ENCODE peak calls at places on chromosomes 12 and 14, in nine cellular contexts. One of them, this sample, is unnamed.

GRCh38 chr12:79655036-79655435 is 35.7 kb downstream of the PAWR start:
- DNase-seq in neuronal stem cell: no peak
- DNase-seq in retina: no peak
- DNase-seq in foreskin fibroblast: no peak
- DNase-seq in KG1: no peak
- DNase-seq in H1: no peak
- DNase-seq in stimulated activated CD4-positive, alpha-beta T cell treated with anti-CD3 and anti-CD28 coated beads, Interleukin-1b, Interleukin-23, amount 100 ng/mL, for 1 hour: no peak
- DNase-seq in activated CD4-positive, alpha-beta T cell treated with anti-CD3 and anti-CD28 coated beads, Interleukin-2, amount 50 U/mL, for 1 hour: no peak
- DNase-seq in hypothalamus: no peak
- DNase-seq in this sample: no peak

GRCh38 chr14:76193696-76194095 is 42.0 kb downstream of the GPATCH2L start:
- DNase-seq in neuronal stem cell: no peak
- DNase-seq in retina: no peak
- DNase-seq in foreskin fibroblast: no peak
- DNase-seq in KG1: no peak
- DNase-seq in H1: no peak
- DNase-seq in stimulated activated CD4-positive, alpha-beta T cell treated with anti-CD3 and anti-CD28 coated beads, Interleukin-1b, Interleukin-23, amount 100 ng/mL, for 1 hour: no peak
- DNase-seq in activated CD4-positive, alpha-beta T cell treated with anti-CD3 and anti-CD28 coated beads, Interleukin-2, amount 50 U/mL, for 1 hour: no peak
- DNase-seq in hypothalamus: no peak
- DNase-seq in this sample: no peak

GRCh38 chr12:27843714-27844245 is 63.7 kb upstream of the MANSC4 start:
- DNase-seq in neuronal stem cell: no peak
- DNase-seq in retina: peak
- DNase-seq in foreskin fibroblast: no peak
- DNase-seq in KG1: no peak
- DNase-seq in H1: no peak
- DNase-seq in stimulated activated CD4-positive, alpha-beta T cell treated with anti-CD3 and anti-CD28 coated beads, Interleukin-1b, Interleukin-23, amount 100 ng/mL, for 1 hour: no peak
- DNase-seq in activated CD4-positive, alpha-beta T cell treated with anti-CD3 and anti-CD28 coated beads, Interleukin-2, amount 50 U/mL, for 1 hour: no peak
- DNase-seq in hypothalamus: no peak
- DNase-seq in this sample: no peak

GRCh38 chr12:93050026-93050747 is 121.1 kb upstream of the EEA1 start:
- DNase-seq in neuronal stem cell: no peak
- DNase-seq in retina: peak
- DNase-seq in foreskin fibroblast: peak
- DNase-seq in KG1: no peak
- DNase-seq in H1: no peak
- DNase-seq in stimulated activated CD4-positive, alpha-beta T cell treated with anti-CD3 and anti-CD28 coated beads, Interleukin-1b, Interleukin-23, amount 100 ng/mL, for 1 hour: no peak
- DNase-seq in activated CD4-positive, alpha-beta T cell treated with anti-CD3 and anti-CD28 coated beads, Interleukin-2, amount 50 U/mL, for 1 hour: no peak
- DNase-seq in hypothalamus: no peak
- DNase-seq in this sample: no peak

GRCh38 chr12:116159175-116159574 is 118.3 kb downstream of the MED13L start:
- DNase-seq in neuronal stem cell: no peak
- DNase-seq in retina: no peak
- DNase-seq in foreskin fibroblast: peak
- DNase-seq in KG1: no peak
- DNase-seq in H1: no peak
- DNase-seq in stimulated activated CD4-positive, alpha-beta T cell treated with anti-CD3 and anti-CD28 coated beads, Interleukin-1b, Interleukin-23, amount 100 ng/mL, for 1 hour: no peak
- DNase-seq in activated CD4-positive, alpha-beta T cell treated with anti-CD3 and anti-CD28 coated beads, Interleukin-2, amount 50 U/mL, for 1 hour: no peak
- DNase-seq in hypothalamus: no peak
- DNase-seq in this sample: no peak

GRCh38 chr12:107091381-107091780 is 2.0 kb downstream of the CRY1 start:
- DNase-seq in neuronal stem cell: no peak
- DNase-seq in retina: no peak
- DNase-seq in foreskin fibroblast: peak
- DNase-seq in KG1: no peak
- DNase-seq in H1: no peak
- DNase-seq in stimulated activated CD4-positive, alpha-beta T cell treated with anti-CD3 and anti-CD28 coated beads, Interleukin-1b, Interleukin-23, amount 100 ng/mL, for 1 hour: no peak
- DNase-seq in activated CD4-positive, alpha-beta T cell treated with anti-CD3 and anti-CD28 coated beads, Interleukin-2, amount 50 U/mL, for 1 hour: no peak
- DNase-seq in hypothalamus: no peak
- DNase-seq in this sample: no peak

GRCh38 chr14:102392506-102392905 is 29.8 kb downstream of the TECPR2 start:
- DNase-seq in neuronal stem cell: no peak
- DNase-seq in retina: no peak
- DNase-seq in foreskin fibroblast: no peak
- DNase-seq in KG1: no peak
- DNase-seq in H1: no peak
- DNase-seq in stimulated activated CD4-positive, alpha-beta T cell treated with anti-CD3 and anti-CD28 coated beads, Interleukin-1b, Interleukin-23, amount 100 ng/mL, for 1 hour: no peak
- DNase-seq in activated CD4-positive, alpha-beta T cell treated with anti-CD3 and anti-CD28 coated beads, Interleukin-2, amount 50 U/mL, for 1 hour: no peak
- DNase-seq in hypothalamus: no peak
- DNase-seq in this sample: no peak

GRCh38 chr12:87728936-87729593 is 300.1 kb downstream of the C12orf50 start:
- DNase-seq in neuronal stem cell: no peak
- DNase-seq in retina: no peak
- DNase-seq in foreskin fibroblast: no peak
- DNase-seq in KG1: no peak
- DNase-seq in H1: no peak
- DNase-seq in stimulated activated CD4-positive, alpha-beta T cell treated with anti-CD3 and anti-CD28 coated beads, Interleukin-1b, Interleukin-23, amount 100 ng/mL, for 1 hour: no peak
- DNase-seq in activated CD4-positive, alpha-beta T cell treated with anti-CD3 and anti-CD28 coated beads, Interleukin-2, amount 50 U/mL, for 1 hour: no peak
- DNase-seq in hypothalamus: no peak
- DNase-seq in this sample: no peak

GRCh38 chr14:99718811-99719192 is 34.7 kb downstream of the CYP46A1 start:
- DNase-seq in neuronal stem cell: no peak
- DNase-seq in retina: no peak
- DNase-seq in foreskin fibroblast: no peak
- DNase-seq in KG1: no peak
- DNase-seq in H1: no peak
- DNase-seq in stimulated activated CD4-positive, alpha-beta T cell treated with anti-CD3 and anti-CD28 coated beads, Interleukin-1b, Interleukin-23, amount 100 ng/mL, for 1 hour: no peak
- DNase-seq in activated CD4-positive, alpha-beta T cell treated with anti-CD3 and anti-CD28 coated beads, Interleukin-2, amount 50 U/mL, for 1 hour: no peak
- DNase-seq in hypothalamus: no peak
- DNase-seq in this sample: no peak

GRCh38 chr12:19499030-19499429 is 59.7 kb downstream of the AEBP2 start:
- DNase-seq in neuronal stem cell: no peak
- DNase-seq in retina: no peak
- DNase-seq in foreskin fibroblast: no peak
- DNase-seq in KG1: no peak
- DNase-seq in H1: no peak
- DNase-seq in stimulated activated CD4-positive, alpha-beta T cell treated with anti-CD3 and anti-CD28 coated beads, Interleukin-1b, Interleukin-23, amount 100 ng/mL, for 1 hour: no peak
- DNase-seq in activated CD4-positive, alpha-beta T cell treated with anti-CD3 and anti-CD28 coated beads, Interleukin-2, amount 50 U/mL, for 1 hour: no peak
- DNase-seq in hypothalamus: no peak
- DNase-seq in this sample: peak

GRCh38 chr12:99549651-99550050 is 97.9 kb upstream of the GARIN6 start:
- DNase-seq in neuronal stem cell: no peak
- DNase-seq in retina: no peak
- DNase-seq in foreskin fibroblast: no peak
- DNase-seq in KG1: no peak
- DNase-seq in H1: no peak
- DNase-seq in stimulated activated CD4-positive, alpha-beta T cell treated with anti-CD3 and anti-CD28 coated beads, Interleukin-1b, Interleukin-23, amount 100 ng/mL, for 1 hour: no peak
- DNase-seq in activated CD4-positive, alpha-beta T cell treated with anti-CD3 and anti-CD28 coated beads, Interleukin-2, amount 50 U/mL, for 1 hour: no peak
- DNase-seq in hypothalamus: no peak
- DNase-seq in this sample: peak

GRCh38 chr12:76202621-76203020 is 118.1 kb upstream of the NAP1L1 start:
- DNase-seq in neuronal stem cell: no peak
- DNase-seq in retina: no peak
- DNase-seq in foreskin fibroblast: no peak
- DNase-seq in KG1: no peak
- DNase-seq in H1: no peak
- DNase-seq in stimulated activated CD4-positive, alpha-beta T cell treated with anti-CD3 and anti-CD28 coated beads, Interleukin-1b, Interleukin-23, amount 100 ng/mL, for 1 hour: no peak
- DNase-seq in activated CD4-positive, alpha-beta T cell treated with anti-CD3 and anti-CD28 coated beads, Interleukin-2, amount 50 U/mL, for 1 hour: no peak
- DNase-seq in hypothalamus: no peak
- DNase-seq in this sample: no peak

GRCh38 chr12:106527356-106527755 is 55.4 kb upstream of the RFX4 start:
- DNase-seq in neuronal stem cell: no peak
- DNase-seq in retina: no peak
- DNase-seq in foreskin fibroblast: peak
- DNase-seq in KG1: no peak
- DNase-seq in H1: no peak
- DNase-seq in stimulated activated CD4-positive, alpha-beta T cell treated with anti-CD3 and anti-CD28 coated beads, Interleukin-1b, Interleukin-23, amount 100 ng/mL, for 1 hour: no peak
- DNase-seq in activated CD4-positive, alpha-beta T cell treated with anti-CD3 and anti-CD28 coated beads, Interleukin-2, amount 50 U/mL, for 1 hour: no peak
- DNase-seq in hypothalamus: no peak
- DNase-seq in this sample: no peak

GRCh38 chr12:50351120-50352043 is 45.0 kb downstream of the FAM186A start:
- DNase-seq in neuronal stem cell: no peak
- DNase-seq in retina: no peak
- DNase-seq in foreskin fibroblast: no peak
- DNase-seq in KG1: no peak
- DNase-seq in H1: no peak
- DNase-seq in stimulated activated CD4-positive, alpha-beta T cell treated with anti-CD3 and anti-CD28 coated beads, Interleukin-1b, Interleukin-23, amount 100 ng/mL, for 1 hour: no peak
- DNase-seq in activated CD4-positive, alpha-beta T cell treated with anti-CD3 and anti-CD28 coated beads, Interleukin-2, amount 50 U/mL, for 1 hour: no peak
- DNase-seq in hypothalamus: no peak
- DNase-seq in this sample: no peak

GRCh38 chr12:119988788-119989618 is at the start of gene BICDL1:
- DNase-seq in neuronal stem cell: peak
- DNase-seq in retina: peak
- DNase-seq in foreskin fibroblast: peak
- DNase-seq in KG1: no peak
- DNase-seq in H1: peak
- DNase-seq in stimulated activated CD4-positive, alpha-beta T cell treated with anti-CD3 and anti-CD28 coated beads, Interleukin-1b, Interleukin-23, amount 100 ng/mL, for 1 hour: peak
- DNase-seq in activated CD4-positive, alpha-beta T cell treated with anti-CD3 and anti-CD28 coated beads, Interleukin-2, amount 50 U/mL, for 1 hour: peak
- DNase-seq in hypothalamus: no peak
- DNase-seq in this sample: peak

GRCh38 chr14:73787760-73788508 is 63.7 kb upstream of the PTGR2 start:
- DNase-seq in neuronal stem cell: no peak
- DNase-seq in retina: no peak
- DNase-seq in foreskin fibroblast: peak
- DNase-seq in KG1: peak
- DNase-seq in H1: no peak
- DNase-seq in stimulated activated CD4-positive, alpha-beta T cell treated with anti-CD3 and anti-CD28 coated beads, Interleukin-1b, Interleukin-23, amount 100 ng/mL, for 1 hour: no peak
- DNase-seq in activated CD4-positive, alpha-beta T cell treated with anti-CD3 and anti-CD28 coated beads, Interleukin-2, amount 50 U/mL, for 1 hour: no peak
- DNase-seq in hypothalamus: no peak
- DNase-seq in this sample: no peak

GRCh38 chr12:121626853-121627623 is 708 bp downstream of the ORAI1 start:
- DNase-seq in neuronal stem cell: peak
- DNase-seq in retina: peak
- DNase-seq in foreskin fibroblast: peak
- DNase-seq in KG1: peak
- DNase-seq in H1: peak
- DNase-seq in stimulated activated CD4-positive, alpha-beta T cell treated with anti-CD3 and anti-CD28 coated beads, Interleukin-1b, Interleukin-23, amount 100 ng/mL, for 1 hour: peak
- DNase-seq in activated CD4-positive, alpha-beta T cell treated with anti-CD3 and anti-CD28 coated beads, Interleukin-2, amount 50 U/mL, for 1 hour: peak
- DNase-seq in hypothalamus: no peak
- DNase-seq in this sample: peak

GRCh38 chr12:52087961-52088820 is 8.7 kb downstream of the SMIM41 start:
- DNase-seq in neuronal stem cell: no peak
- DNase-seq in retina: peak
- DNase-seq in foreskin fibroblast: no peak
- DNase-seq in KG1: no peak
- DNase-seq in H1: no peak
- DNase-seq in stimulated activated CD4-positive, alpha-beta T cell treated with anti-CD3 and anti-CD28 coated beads, Interleukin-1b, Interleukin-23, amount 100 ng/mL, for 1 hour: no peak
- DNase-seq in activated CD4-positive, alpha-beta T cell treated with anti-CD3 and anti-CD28 coated beads, Interleukin-2, amount 50 U/mL, for 1 hour: no peak
- DNase-seq in hypothalamus: no peak
- DNase-seq in this sample: no peak

GRCh38 chr12:13197526-13198141 is 1.1 kb downstream of the EMP1 start:
- DNase-seq in neuronal stem cell: no peak
- DNase-seq in retina: no peak
- DNase-seq in foreskin fibroblast: no peak
- DNase-seq in KG1: no peak
- DNase-seq in H1: no peak
- DNase-seq in stimulated activated CD4-positive, alpha-beta T cell treated with anti-CD3 and anti-CD28 coated beads, Interleukin-1b, Interleukin-23, amount 100 ng/mL, for 1 hour: no peak
- DNase-seq in activated CD4-positive, alpha-beta T cell treated with anti-CD3 and anti-CD28 coated beads, Interleukin-2, amount 50 U/mL, for 1 hour: no peak
- DNase-seq in hypothalamus: no peak
- DNase-seq in this sample: no peak

GRCh38 chr14:75982724-75983358 is 1.0 kb upstream of the TGFB3 start:
- DNase-seq in neuronal stem cell: no peak
- DNase-seq in retina: no peak
- DNase-seq in foreskin fibroblast: no peak
- DNase-seq in KG1: no peak
- DNase-seq in H1: no peak
- DNase-seq in stimulated activated CD4-positive, alpha-beta T cell treated with anti-CD3 and anti-CD28 coated beads, Interleukin-1b, Interleukin-23, amount 100 ng/mL, for 1 hour: peak
- DNase-seq in activated CD4-positive, alpha-beta T cell treated with anti-CD3 and anti-CD28 coated beads, Interleukin-2, amount 50 U/mL, for 1 hour: no peak
- DNase-seq in hypothalamus: no peak
- DNase-seq in this sample: peak

GRCh38 chr12:70258605-70259403 is 15.6 kb downstream of the CNOT2 start:
- DNase-seq in neuronal stem cell: no peak
- DNase-seq in retina: no peak
- DNase-seq in foreskin fibroblast: no peak
- DNase-seq in KG1: no peak
- DNase-seq in H1: no peak
- DNase-seq in stimulated activated CD4-positive, alpha-beta T cell treated with anti-CD3 and anti-CD28 coated beads, Interleukin-1b, Interleukin-23, amount 100 ng/mL, for 1 hour: no peak
- DNase-seq in activated CD4-positive, alpha-beta T cell treated with anti-CD3 and anti-CD28 coated beads, Interleukin-2, amount 50 U/mL, for 1 hour: no peak
- DNase-seq in hypothalamus: no peak
- DNase-seq in this sample: no peak

GRCh38 chr12:123389560-123390351 is 5.8 kb downstream of the KMT5A start:
- DNase-seq in neuronal stem cell: no peak
- DNase-seq in retina: peak
- DNase-seq in foreskin fibroblast: peak
- DNase-seq in KG1: no peak
- DNase-seq in H1: no peak
- DNase-seq in stimulated activated CD4-positive, alpha-beta T cell treated with anti-CD3 and anti-CD28 coated beads, Interleukin-1b, Interleukin-23, amount 100 ng/mL, for 1 hour: no peak
- DNase-seq in activated CD4-positive, alpha-beta T cell treated with anti-CD3 and anti-CD28 coated beads, Interleukin-2, amount 50 U/mL, for 1 hour: peak
- DNase-seq in hypothalamus: no peak
- DNase-seq in this sample: peak

GRCh38 chr12:109523071-109523470 is 45.6 kb downstream of the UBE3B start:
- DNase-seq in neuronal stem cell: no peak
- DNase-seq in retina: no peak
- DNase-seq in foreskin fibroblast: no peak
- DNase-seq in KG1: no peak
- DNase-seq in H1: no peak
- DNase-seq in stimulated activated CD4-positive, alpha-beta T cell treated with anti-CD3 and anti-CD28 coated beads, Interleukin-1b, Interleukin-23, amount 100 ng/mL, for 1 hour: no peak
- DNase-seq in activated CD4-positive, alpha-beta T cell treated with anti-CD3 and anti-CD28 coated beads, Interleukin-2, amount 50 U/mL, for 1 hour: no peak
- DNase-seq in hypothalamus: no peak
- DNase-seq in this sample: no peak

GRCh38 chr12:87136330-87136976 is 880.3 kb upstream of the MGAT4C start:
- DNase-seq in neuronal stem cell: no peak
- DNase-seq in retina: no peak
- DNase-seq in foreskin fibroblast: no peak
- DNase-seq in KG1: peak
- DNase-seq in H1: no peak
- DNase-seq in stimulated activated CD4-positive, alpha-beta T cell treated with anti-CD3 and anti-CD28 coated beads, Interleukin-1b, Interleukin-23, amount 100 ng/mL, for 1 hour: no peak
- DNase-seq in activated CD4-positive, alpha-beta T cell treated with anti-CD3 and anti-CD28 coated beads, Interleukin-2, amount 50 U/mL, for 1 hour: no peak
- DNase-seq in hypothalamus: no peak
- DNase-seq in this sample: no peak

GRCh38 chr14:73209943-73210342 is 27.4 kb upstream of the PAPLN start:
- DNase-seq in neuronal stem cell: no peak
- DNase-seq in retina: no peak
- DNase-seq in foreskin fibroblast: peak
- DNase-seq in KG1: no peak
- DNase-seq in H1: no peak
- DNase-seq in stimulated activated CD4-positive, alpha-beta T cell treated with anti-CD3 and anti-CD28 coated beads, Interleukin-1b, Interleukin-23, amount 100 ng/mL, for 1 hour: no peak
- DNase-seq in activated CD4-positive, alpha-beta T cell treated with anti-CD3 and anti-CD28 coated beads, Interleukin-2, amount 50 U/mL, for 1 hour: no peak
- DNase-seq in hypothalamus: no peak
- DNase-seq in this sample: no peak

This sample was measured in pancreas.